ENCODE peak calls at places on chromosome 3, in five cellular contexts. C is substantia nigra, N is K562, R is lung, U is ovary. M is an unnamed sample.

GRCh38 chr3:103924544-103924943 is 1442.2 kb upstream of the ALCAM start:
- DNase-seq in C (no peak), R (no peak), U (no peak), N (no peak), M (no peak)

GRCh38 chr3:67381667-67382272 is 272.6 kb downstream of the SUCLG2 start:
- DNase-seq in U (no peak), C (no peak), N (peak), R (no peak), M (no peak)

GRCh38 chr3:988790-989189 is 104.0 kb upstream of the CNTN6 start:
- DNase-seq in N (no peak), C (no peak), U (no peak), R (no peak), M (no peak)

GRCh38 chr3:14725015-14725431 is 50.1 kb downstream of the C3orf20 start:
- DNase-seq in R (no peak), C (no peak), U (no peak), N (no peak), M (no peak)

GRCh38 chr3:160193644-160194192 is 31.5 kb upstream of the C3orf80 start:
- DNase-seq in C (no peak), R (no peak), U (no peak), N (no peak), M (no peak)

GRCh38 chr3:101902041-101902440 is 52.7 kb downstream of the NFKBIZ start:
- DNase-seq in N (no peak), R (no peak), C (no peak), U (no peak), M (no peak)

GRCh38 chr3:22039156-22039555 is 288.1 kb upstream of the ZNF385D start:
- DNase-seq in N (no peak), U (no peak), R (no peak), C (no peak), M (no peak)

GRCh38 chr3:169497567-169498257 is 165.8 kb downstream of the MECOM start:
- DNase-seq in U (no peak), C (no peak), N (no peak), R (no peak), M (no peak)

GRCh38 chr3:111151438-111151837 is 79.8 kb downstream of the NECTIN3 start:
- DNase-seq in R (no peak), N (no peak), U (no peak), C (no peak), M (no peak)

GRCh38 chr3:71564361-71564760 is 19.2 kb downstream of the FOXP1 start:
- DNase-seq in C (no peak), R (no peak), U (no peak), N (no peak), M (no peak)

GRCh38 chr3:183178833-183179549 is 16.5 kb upstream of the LAMP3 start:
- DNase-seq in N (peak), R (peak), C (peak), U (peak), M (peak)

GRCh38 chr3:52509753-52510328 is 14.7 kb downstream of the STAB1 start:
- DNase-seq in R (no peak), U (no peak), N (no peak), C (no peak), M (no peak)

GRCh38 chr3:140568842-140569520 is 108.9 kb upstream of the TRIM42 start:
- DNase-seq in U (peak), C (peak), N (no peak), R (no peak), M (peak)

GRCh38 chr3:128775906-128776542 is 50.0 kb downstream of the RAB7A start:
- DNase-seq in C (no peak), R (no peak), U (no peak), N (no peak), M (no peak)

GRCh38 chr3:161498259-161498921 is 1.8 kb downstream of the OTOL1 start:
- DNase-seq in N (no peak), R (no peak), C (no peak), U (no peak), M (no peak)

GRCh38 chr3:134423153-134423552 is 48.9 kb upstream of the AMOTL2 start:
- DNase-seq in U (no peak), R (no peak), N (no peak), C (peak), M (no peak)

GRCh38 chr3:159928071-159928491 is 60.6 kb upstream of the IL12A start:
- DNase-seq in N (no peak), U (no peak), R (no peak), C (no peak), M (no peak)

GRCh38 chr3:4584537-4585249 is 91.5 kb downstream of the ITPR1 start:
- DNase-seq in N (no peak), C (no peak), R (no peak), U (peak), M (no peak)

GRCh38 chr3:54519493-54519892 is 397.1 kb downstream of the CACNA2D3 start:
- DNase-seq in R (no peak), U (no peak), C (no peak), N (no peak), M (no peak)

GRCh38 chr3:31968927-31969418 is 12.1 kb downstream of the OSBPL10 start:
- DNase-seq in C (no peak), N (no peak), U (no peak), R (no peak), M (no peak)

GRCh38 chr3:12143949-12144504 is 14.7 kb downstream of the TIMP4 start:
- DNase-seq in U (peak), C (no peak), R (peak), N (no peak), M (peak)

GRCh38 chr3:171349392-171349791 is 110.8 kb downstream of the TNIK start:
- DNase-seq in U (no peak), N (no peak), R (no peak), C (no peak), M (no peak)

GRCh38 chr3:42066516-42067181 is 24.5 kb upstream of the TRAK1 start:
- DNase-seq in U (no peak), R (no peak), C (no peak), N (no peak), M (no peak)

GRCh38 chr3:78455737-78456136 is 1312.1 kb downstream of the ROBO1 start:
- DNase-seq in N (no peak), U (no peak), C (no peak), R (no peak), M (no peak)

GRCh38 chr3:55416381-55416821 is 70.7 kb downstream of the WNT5A start:
- DNase-seq in N (no peak), U (no peak), R (no peak), C (no peak), M (no peak)

GRCh38 chr3:185729335-185729715 is 95.5 kb downstream of the IGF2BP2 start:
- DNase-seq in N (no peak), U (no peak), C (no peak), R (no peak), M (no peak)

GRCh38 chr3:104642827-104643226 is 723.9 kb upstream of the ALCAM start:
- DNase-seq in N (no peak), C (no peak), U (no peak), R (no peak), M (no peak)

GRCh38 chr3:185931777-185932176 is 6.0 kb downstream of the TRA2B start:
- DNase-seq in U (no peak), N (no peak), R (no peak), C (no peak), M (no peak)

GRCh38 chr3:124885466-124886167 is 1.5 kb downstream of the ITGB5 start:
- DNase-seq in C (peak), R (no peak), N (no peak), U (no peak), M (no peak)

GRCh38 chr3:61493339-61493738 is 68.0 kb upstream of the PTPRG start:
- DNase-seq in C (no peak), R (no peak), U (no peak), N (no peak), M (no peak)

GRCh38 chr3:193947636-193948035 is 188.3 kb upstream of the HES1 start:
- DNase-seq in R (no peak), U (no peak), N (no peak), C (no peak), M (no peak)

GRCh38 chr3:42706721-42707619 is 4.4 kb upstream of the HHATL start:
- DNase-seq in R (no peak), N (no peak), C (no peak), U (no peak), M (peak)

GRCh38 chr3:113560845-113561623 is 28.7 kb downstream of the SIDT1 start:
- DNase-seq in C (no peak), U (no peak), N (no peak), R (no peak), M (no peak)

GRCh38 chr3:184262166-184262926 is 993 bp upstream of the CAMK2N2 start:
- DNase-seq in U (no peak), R (no peak), N (peak), C (peak), M (peak)

GRCh38 chr3:71875461-71875947 is 90.6 kb upstream of the PROK2 start:
- DNase-seq in R (peak), C (peak), N (peak), U (peak), M (peak)

GRCh38 chr3:196969001-196969659 is 497 bp upstream of the PIGZ start:
- DNase-seq in N (peak), C (peak), U (no peak), R (no peak), M (no peak)
- H3K27ac ChIP-seq in N (peak), C (no peak), U (no peak), R (peak), M (peak)

DNA sequence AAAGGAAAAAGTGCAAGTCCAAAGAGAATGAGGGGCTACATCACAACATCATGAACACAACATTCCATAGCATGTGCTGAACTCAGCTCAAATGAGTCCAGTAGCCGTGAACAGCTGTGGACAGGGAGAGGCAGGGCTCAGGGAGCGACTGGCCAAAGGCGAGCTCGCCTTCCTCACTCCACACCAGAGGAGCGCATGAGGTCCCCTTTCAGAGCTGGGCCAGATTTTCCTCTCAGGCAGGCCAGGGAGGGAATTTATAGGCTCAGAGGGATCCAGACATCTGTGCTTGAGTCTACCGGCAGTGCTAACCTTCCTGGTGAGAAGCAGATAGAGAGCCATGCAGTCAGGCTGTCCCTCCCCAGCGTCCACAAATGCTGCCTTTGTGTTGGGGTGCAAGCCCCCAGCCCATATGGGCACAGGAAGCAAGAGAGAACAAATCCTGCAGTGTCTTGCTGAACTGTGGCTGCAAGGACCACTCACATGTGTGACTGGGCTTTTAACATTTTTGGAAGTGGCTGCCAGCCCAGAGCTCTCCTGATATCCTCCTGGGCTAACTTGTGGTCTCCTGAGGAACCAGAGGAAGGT is 32.5 kb downstream of the ARHGEF3 start:
- DNase-seq in U (no peak), N (no peak), R (no peak), C (no peak), M (no peak)
- H3K27ac ChIP-seq in U (no peak), N (no peak), R (no peak), C (peak), M (no peak)

GRCh38 chr3:58052373-58053273 is 44.4 kb downstream of the FLNB start:
- DNase-seq in N (peak), C (peak), R (peak), U (peak), M (peak)
- H3K27ac ChIP-seq in N (peak), C (peak), R (peak), U (peak), M (peak)

DNA sequence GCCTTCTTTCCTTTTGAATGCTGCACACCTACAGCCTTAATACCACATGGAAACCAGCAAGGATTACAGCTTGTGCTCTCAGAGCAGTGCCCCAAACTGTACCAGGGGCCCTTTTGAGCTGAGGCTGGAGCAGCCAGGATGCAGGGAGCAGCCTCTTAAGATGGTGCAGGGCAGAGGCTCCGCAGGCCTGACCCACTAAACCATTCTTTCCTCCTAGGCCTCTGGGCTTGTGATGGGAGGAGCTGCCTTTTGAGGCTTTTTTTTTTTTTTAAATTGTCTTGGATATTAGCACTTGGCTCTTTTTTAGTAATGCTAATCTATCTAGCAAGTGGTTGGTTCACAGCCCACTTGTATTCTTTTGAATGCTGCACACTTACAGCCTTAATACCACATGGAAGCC is 37.7 kb downstream of the PFN2 start:
- DNase-seq in C (no peak), R (no peak), N (no peak), U (no peak), M (no peak)
- H3K27ac ChIP-seq in C (no peak), R (no peak), N (no peak), U (no peak), M (no peak)

DNA sequence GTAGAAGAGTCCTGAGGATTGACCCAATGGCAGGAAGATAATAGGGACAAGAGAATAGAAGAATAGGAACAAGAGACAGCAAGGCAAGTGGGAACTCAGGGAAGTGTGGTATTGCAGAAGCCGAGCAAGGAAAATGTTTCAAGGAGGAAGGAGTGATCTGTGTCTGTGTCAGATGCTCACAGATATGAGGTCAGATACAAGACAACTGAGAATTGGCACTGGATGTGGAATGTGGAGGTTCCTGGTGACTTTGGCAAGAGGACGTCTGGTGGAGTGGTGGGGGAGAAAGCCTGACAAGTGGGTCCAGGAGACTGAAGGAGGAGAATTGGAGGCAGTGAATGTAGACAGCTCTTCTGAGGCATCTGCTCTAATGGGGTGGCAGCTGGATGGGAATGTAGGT is 24.0 kb downstream of the GYG1 start:
- DNase-seq in U (no peak), C (no peak), N (no peak), R (no peak), M (no peak)
- H3K27ac ChIP-seq in U (no peak), C (no peak), N (no peak), R (peak), M (no peak)

M was measured in dorsolateral prefrontal cortex.